ENCODE peak calls at places on chromosome 12, in ten cellular contexts. U, I, N, B, E, V, A, S, J and D are unnamed samples.

GRCh38 chr12:49146406-49146805 is 15.2 kb upstream of the TUBA1B start:
- DNase-seq in U (no peak), I (no peak), N (no peak), B (no peak), E (no peak), V (no peak), A (no peak), S (no peak), J (no peak), D (no peak)

GRCh38 chr12:122021822-122022392 is at the start of gene BCL7A:
- DNase-seq in U (peak; percentile 60), I (peak; percentile 51), N (peak; percentile 79), B (peak; percentile 88), E (no peak), V (peak; percentile 70), A (peak; percentile 39), S (peak; percentile 65), J (peak; percentile 47), D (peak; percentile 63)

GRCh38 chr12:110109037-110109836 is 14.9 kb upstream of the IFT81 start:
- DNase-seq in U (no peak), I (peak; percentile 2), N (peak; percentile 100), B (peak; percentile 96), E (peak; percentile 74), V (no peak), A (no peak), S (peak; percentile 81), J (peak; percentile 77), D (no peak)

GRCh38 chr12:63752283-63752682 is 27.4 kb upstream of the RXYLT1 start:
- DNase-seq in U (no peak), I (no peak), N (no peak), B (no peak), E (no peak), V (no peak), A (no peak), S (no peak), J (no peak), D (peak; percentile 10)

GRCh38 chr12:102631274-102631673 is 150.9 kb upstream of the IGF1 start:
- DNase-seq in U (no peak), I (no peak), N (no peak), B (peak; percentile 66), E (no peak), V (no peak), A (no peak), S (no peak), J (peak; percentile 15), D (no peak)

GRCh38 chr12:115421350-115421749 is 737.4 kb upstream of the TBX3 start:
- DNase-seq in U (no peak), I (no peak), N (no peak), B (no peak), E (no peak), V (no peak), A (no peak), S (no peak), J (no peak), D (no peak)

GRCh38 chr12:109263439-109263838 is 45.6 kb downstream of the FOXN4 start:
- DNase-seq in U (no peak), I (no peak), N (no peak), B (no peak), E (no peak), V (no peak), A (no peak), S (no peak), J (no peak), D (no peak)

GRCh38 chr12:113271853-113272561 is 50.7 kb downstream of the TPCN1 start:
- DNase-seq in U (no peak), I (no peak), N (peak; percentile 85), B (peak; percentile 89), E (peak; percentile 59), V (no peak), A (no peak), S (peak; percentile 66), J (no peak), D (no peak)

GRCh38 chr12:7241404-7242005 is 52.0 kb downstream of the PEX5 start:
- DNase-seq in U (no peak), I (no peak), N (peak; percentile 17), B (peak; percentile 81), E (no peak), V (no peak), A (no peak), S (no peak), J (no peak), D (no peak)

GRCh38 chr12:28025821-28026505 is 53.4 kb upstream of the PTHLH start:
- DNase-seq in U (no peak), I (no peak), N (no peak), B (no peak), E (no peak), V (no peak), A (no peak), S (no peak), J (no peak), D (no peak)

GRCh38 chr12:87157791-87158190 is 871.4 kb downstream of the C12orf50 start:
- DNase-seq in U (no peak), I (no peak), N (peak; percentile 95), B (peak; percentile 91), E (no peak), V (no peak), A (no peak), S (no peak), J (peak; percentile 13), D (no peak)

GRCh38 chr12:16972923-16973770 is 367.2 kb upstream of the LMO3 start:
- DNase-seq in U (no peak), I (no peak), N (no peak), B (no peak), E (no peak), V (no peak), A (no peak), S (no peak), J (no peak), D (no peak)